ENCODE peak calls at places on chromosomes 11 and 22, in four cellular contexts. One of them, this sample, is unnamed.

GRCh38 chr11:117823941-117824420 is 563 bp downstream of the FXYD2 start:
- DNase-seq in effector memory CD4-positive, alpha-beta T cell: no peak
- DNase-seq in GM23338: no peak
- DNase-seq in astrocyte: peak; percentile 25
- DNase-seq in this sample: no peak

GRCh38 chr11:116855413-116855812 is 18.0 kb upstream of the APOA1 start:
- DNase-seq in astrocyte: no peak
- DNase-seq in effector memory CD4-positive, alpha-beta T cell: no peak
- DNase-seq in GM23338: no peak
- DNase-seq in this sample: no peak

GRCh38 chr11:123519055-123519796 is 89.2 kb downstream of the GRAMD1B start:
- DNase-seq in astrocyte: peak; percentile 37
- DNase-seq in effector memory CD4-positive, alpha-beta T cell: no peak
- DNase-seq in GM23338: peak; percentile 26
- DNase-seq in this sample: no peak

GRCh38 chr22:29071261-29072045 is 1.4 kb upstream of the KREMEN1 start:
- DNase-seq in effector memory CD4-positive, alpha-beta T cell: peak; percentile 32
- DNase-seq in GM23338: peak; percentile 91
- DNase-seq in astrocyte: peak; percentile 20
- DNase-seq in this sample: peak; percentile 31

GRCh38 chr11:88174627-88175003 is 628 bp downstream of the RAB38 start:
- DNase-seq in astrocyte: peak; percentile 70
- DNase-seq in effector memory CD4-positive, alpha-beta T cell: no peak
- DNase-seq in GM23338: peak; percentile 56
- DNase-seq in this sample: peak; percentile 5

GRCh38 chr11:135023499-135023898 is 611.5 kb upstream of the B3GAT1 start:
- DNase-seq in GM23338: no peak
- DNase-seq in astrocyte: no peak
- DNase-seq in effector memory CD4-positive, alpha-beta T cell: no peak
- DNase-seq in this sample: no peak

GRCh38 chr11:66950113-66950535 is 8.1 kb downstream of the PC start:
- DNase-seq in astrocyte: peak; percentile 77
- DNase-seq in GM23338: peak; percentile 35
- DNase-seq in effector memory CD4-positive, alpha-beta T cell: no peak
- DNase-seq in this sample: no peak

GRCh38 chr11:85440273-85440672 is 186.9 kb downstream of the DLG2 start:
- DNase-seq in effector memory CD4-positive, alpha-beta T cell: no peak
- DNase-seq in GM23338: no peak
- DNase-seq in astrocyte: no peak
- DNase-seq in this sample: no peak

GRCh38 chr11:82927264-82927880 is 25.8 kb downstream of the DDIAS start:
- DNase-seq in astrocyte: peak; percentile 25
- DNase-seq in effector memory CD4-positive, alpha-beta T cell: peak; percentile 8
- DNase-seq in GM23338: peak; percentile 80
- DNase-seq in this sample: peak; percentile 26

GRCh38 chr11:67675058-67675747 is 780 bp upstream of the ALDH3B2 start:
- DNase-seq in astrocyte: no peak
- DNase-seq in GM23338: no peak
- DNase-seq in effector memory CD4-positive, alpha-beta T cell: no peak
- DNase-seq in this sample: no peak

GRCh38 chr11:2267306-2267861 is 3.0 kb downstream of the ASCL2 start:
- DNase-seq in astrocyte: no peak
- DNase-seq in effector memory CD4-positive, alpha-beta T cell: no peak
- DNase-seq in GM23338: no peak
- DNase-seq in this sample: no peak

GRCh38 chr22:28896611-28897010 is 13.2 kb downstream of the ZNRF3 start:
- DNase-seq in effector memory CD4-positive, alpha-beta T cell: no peak
- DNase-seq in GM23338: peak; percentile 80
- DNase-seq in astrocyte: no peak
- DNase-seq in this sample: peak; percentile 71

GRCh38 chr11:121533556-121534050 is 80.8 kb upstream of the SORL1-AS1 start:
- DNase-seq in effector memory CD4-positive, alpha-beta T cell: no peak
- DNase-seq in GM23338: no peak
- DNase-seq in astrocyte: no peak
- DNase-seq in this sample: no peak

GRCh38 chr22:40423882-40424640 is 53.7 kb downstream of the SGSM3 start:
- DNase-seq in astrocyte: no peak
- DNase-seq in GM23338: no peak
- DNase-seq in effector memory CD4-positive, alpha-beta T cell: no peak
- DNase-seq in this sample: no peak

GRCh38 chr22:43792905-43793304 is 19.2 kb downstream of the EFCAB6 start:
- DNase-seq in effector memory CD4-positive, alpha-beta T cell: no peak
- DNase-seq in astrocyte: no peak
- DNase-seq in GM23338: no peak
- DNase-seq in this sample: no peak

GRCh38 chr11:122157540-122158173 is 41.6 kb upstream of the BLID start:
- DNase-seq in GM23338: no peak
- DNase-seq in effector memory CD4-positive, alpha-beta T cell: no peak
- DNase-seq in astrocyte: no peak
- DNase-seq in this sample: no peak

GRCh38 chr11:267491-267994 is 10.7 kb upstream of the NLRP6 start:
- DNase-seq in effector memory CD4-positive, alpha-beta T cell: peak; percentile 61
- DNase-seq in astrocyte: no peak
- DNase-seq in GM23338: no peak
- DNase-seq in this sample: peak; percentile 75

GRCh38 chr11:8237453-8237852 is 26.2 kb downstream of the LMO1 start:
- DNase-seq in GM23338: no peak
- DNase-seq in effector memory CD4-positive, alpha-beta T cell: no peak
- DNase-seq in astrocyte: no peak
- DNase-seq in this sample: no peak

GRCh38 chr22:24051568-24051967 is 40.5 kb downstream of the CABIN1 start:
- DNase-seq in astrocyte: no peak
- DNase-seq in GM23338: no peak
- DNase-seq in effector memory CD4-positive, alpha-beta T cell: no peak
- DNase-seq in this sample: no peak

GRCh38 chr11:9982127-9982795 is 311.8 kb downstream of the SBF2 start:
- DNase-seq in effector memory CD4-positive, alpha-beta T cell: no peak
- DNase-seq in GM23338: no peak
- DNase-seq in astrocyte: peak; percentile 41
- DNase-seq in this sample: no peak

GRCh38 chr22:44755418-44755817 is 3.0 kb downstream of the ARHGAP8 start:
- DNase-seq in GM23338: no peak
- DNase-seq in astrocyte: no peak
- DNase-seq in effector memory CD4-positive, alpha-beta T cell: no peak
- DNase-seq in this sample: no peak

GRCh38 chr11:57303990-57304579 is 20.7 kb downstream of the TNKS1BP1 start:
- DNase-seq in astrocyte: peak; percentile 49
- DNase-seq in effector memory CD4-positive, alpha-beta T cell: no peak
- DNase-seq in GM23338: no peak
- DNase-seq in this sample: no peak

GRCh38 chr11:64762277-64762915 is 2.6 kb upstream of the PYGM start:
- DNase-seq in effector memory CD4-positive, alpha-beta T cell: no peak
- DNase-seq in GM23338: peak; percentile 77
- DNase-seq in astrocyte: no peak
- DNase-seq in this sample: no peak

GRCh38 chr11:35099278-35100018 is 39.5 kb upstream of the CD44 start:
- DNase-seq in astrocyte: peak; percentile 72
- DNase-seq in effector memory CD4-positive, alpha-beta T cell: no peak
- DNase-seq in GM23338: no peak
- DNase-seq in this sample: no peak

GRCh38 chr11:130588471-130588870 is 140.0 kb downstream of the ADAMTS15 start:
- DNase-seq in effector memory CD4-positive, alpha-beta T cell: no peak
- DNase-seq in astrocyte: peak; percentile 46
- DNase-seq in GM23338: no peak
- DNase-seq in this sample: no peak

GRCh38 chr11:105609341-105609781 is 512 bp upstream of the GRIA4 start:
- DNase-seq in GM23338: peak; percentile 77
- DNase-seq in effector memory CD4-positive, alpha-beta T cell: no peak
- DNase-seq in astrocyte: no peak
- DNase-seq in this sample: no peak

GRCh38 chr11:44427432-44427831 is 117.5 kb upstream of the ALX4 start:
- DNase-seq in effector memory CD4-positive, alpha-beta T cell: no peak
- DNase-seq in astrocyte: no peak
- DNase-seq in GM23338: peak; percentile 83
- DNase-seq in this sample: peak; percentile 34

GRCh38 chr11:112539165-112539564 is 278.5 kb upstream of the PLET1 start:
- DNase-seq in effector memory CD4-positive, alpha-beta T cell: no peak
- DNase-seq in GM23338: no peak
- DNase-seq in astrocyte: no peak
- DNase-seq in this sample: no peak

GRCh38 chr11:115244758-115245157 is 259.5 kb downstream of the CADM1 start:
- DNase-seq in GM23338: no peak
- DNase-seq in effector memory CD4-positive, alpha-beta T cell: no peak
- DNase-seq in astrocyte: peak; percentile 50
- DNase-seq in this sample: no peak

GRCh38 chr22:50274311-50274710 is 4.1 kb upstream of the MAPK11 start:
- DNase-seq in effector memory CD4-positive, alpha-beta T cell: no peak
- DNase-seq in GM23338: peak; percentile 60
- DNase-seq in astrocyte: no peak
- DNase-seq in this sample: peak; percentile 66

GRCh38 chr11:18727499-18728236 is 1.7 kb upstream of the IGSF22 start:
- DNase-seq in effector memory CD4-positive, alpha-beta T cell: peak; percentile 23
- DNase-seq in GM23338: peak; percentile 84
- DNase-seq in astrocyte: no peak
- DNase-seq in this sample: no peak

GRCh38 chr11:110856993-110857812 is 145.0 kb upstream of the ARHGAP20 start:
- DNase-seq in GM23338: no peak
- DNase-seq in effector memory CD4-positive, alpha-beta T cell: no peak
- DNase-seq in astrocyte: peak; percentile 47
- DNase-seq in this sample: no peak

GRCh38 chr11:20161230-20161918 is 1.1 kb upstream of the DBX1 start:
- DNase-seq in astrocyte: no peak
- DNase-seq in effector memory CD4-positive, alpha-beta T cell: no peak
- DNase-seq in GM23338: peak; percentile 89
- DNase-seq in this sample: no peak

GRCh38 chr11:125193158-125193557 is 28.6 kb downstream of the PKNOX2 start:
- DNase-seq in astrocyte: no peak
- DNase-seq in effector memory CD4-positive, alpha-beta T cell: no peak
- DNase-seq in GM23338: no peak
- DNase-seq in this sample: no peak
- H3K27ac ChIP-seq in astrocyte: no peak overlapping the region
- H3K27ac ChIP-seq in effector memory CD4-positive, alpha-beta T cell: no peak overlapping the region
- H3K27ac ChIP-seq in GM23338: no peak overlapping the region
- H3K27ac ChIP-seq in this sample: no peak overlapping the region

GRCh38 chr11:133978816-133979215 is 22.0 kb upstream of the IGSF9B start:
- DNase-seq in effector memory CD4-positive, alpha-beta T cell: no peak
- DNase-seq in GM23338: no peak
- DNase-seq in astrocyte: no peak
- DNase-seq in this sample: no peak
- H3K4me3 ChIP-seq in effector memory CD4-positive, alpha-beta T cell: no peak overlapping the region
- H3K4me3 ChIP-seq in GM23338: no peak overlapping the region
- H3K4me3 ChIP-seq in astrocyte: no peak overlapping the region
- H3K4me3 ChIP-seq in this sample: no peak overlapping the region

GRCh38 chr22:25070870-25071465 is 118.5 kb downstream of the KIAA1671 start:
- DNase-seq in effector memory CD4-positive, alpha-beta T cell: no peak
- DNase-seq in astrocyte: peak; percentile 20
- DNase-seq in GM23338: no peak
- DNase-seq in this sample: no peak
- H3K27ac ChIP-seq in effector memory CD4-positive, alpha-beta T cell: no peak overlapping the region
- H3K27ac ChIP-seq in astrocyte: no peak overlapping the region
- H3K27ac ChIP-seq in GM23338: no peak overlapping the region
- H3K27ac ChIP-seq in this sample: no peak overlapping the region

DNA sequence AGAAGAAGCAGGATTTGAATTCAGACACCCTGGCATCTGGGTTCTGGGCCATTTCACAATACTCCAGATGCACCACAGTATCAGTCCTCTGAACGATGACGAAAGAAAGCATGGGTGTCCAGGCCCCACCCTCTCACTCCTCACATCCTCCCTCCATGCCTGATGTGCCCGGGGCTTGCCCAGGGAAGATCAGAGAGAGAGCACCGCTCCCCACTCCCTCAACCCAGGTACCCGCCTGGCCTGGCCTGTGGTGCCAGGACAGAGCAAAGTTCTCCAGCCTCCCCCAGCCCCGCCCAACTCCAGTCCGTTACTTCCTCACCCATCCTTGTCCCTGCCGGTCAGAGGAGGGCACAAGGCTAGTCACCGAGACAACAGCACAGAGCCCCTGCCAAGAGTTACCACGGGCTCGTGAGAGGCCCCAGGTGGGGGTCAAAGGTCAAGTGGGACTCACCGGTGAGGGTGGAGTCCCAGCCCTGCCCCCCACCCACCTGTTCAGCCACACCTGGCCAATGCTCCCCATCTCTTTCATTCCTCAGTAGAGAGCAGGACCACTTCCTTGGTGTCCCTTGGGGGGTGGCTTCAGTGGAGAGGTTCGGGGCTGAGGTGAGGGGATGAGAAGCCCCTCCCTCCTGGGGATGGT is 8.1 kb downstream of the BCL9L start:
- DNase-seq in GM23338: no peak
- DNase-seq in effector memory CD4-positive, alpha-beta T cell: peak; percentile 61
- DNase-seq in astrocyte: peak; percentile 68
- DNase-seq in this sample: peak; percentile 84
- H3K4me3 ChIP-seq in GM23338: peak overlapping the region; percentile 35
- H3K4me3 ChIP-seq in effector memory CD4-positive, alpha-beta T cell: peak overlapping the region; percentile 27
- H3K4me3 ChIP-seq in astrocyte: no peak overlapping the region
- H3K4me3 ChIP-seq in this sample: no peak overlapping the region

GRCh38 chr22:27501191-27501936 is 300.2 kb downstream of the MN1 start:
- DNase-seq in effector memory CD4-positive, alpha-beta T cell: no peak
- DNase-seq in astrocyte: no peak
- DNase-seq in GM23338: no peak
- DNase-seq in this sample: no peak
- H3K27ac ChIP-seq in effector memory CD4-positive, alpha-beta T cell: no peak overlapping the region
- H3K27ac ChIP-seq in astrocyte: no peak overlapping the region
- H3K27ac ChIP-seq in GM23338: no peak overlapping the region
- H3K27ac ChIP-seq in this sample: no peak overlapping the region

GRCh38 chr11:114131366-114131963 is 72.0 kb downstream of the ZBTB16 start:
- DNase-seq in astrocyte: no peak
- DNase-seq in GM23338: no peak
- DNase-seq in effector memory CD4-positive, alpha-beta T cell: no peak
- DNase-seq in this sample: no peak

GRCh38 chr11:114132944-114133394 is 73.5 kb downstream of the ZBTB16 start:
- DNase-seq in astrocyte: peak; percentile 12
- DNase-seq in effector memory CD4-positive, alpha-beta T cell: no peak
- DNase-seq in GM23338: no peak
- DNase-seq in this sample: no peak

GRCh38 chr11:114134870-114135269 is 75.4 kb downstream of the ZBTB16 start:
- DNase-seq in GM23338: no peak
- DNase-seq in effector memory CD4-positive, alpha-beta T cell: no peak
- DNase-seq in astrocyte: peak; percentile 16
- DNase-seq in this sample: peak; percentile 35

GRCh38 chr11:114133548-114134329 is 74.2 kb downstream of the ZBTB16 start:
- DNase-seq in GM23338: no peak
- DNase-seq in effector memory CD4-positive, alpha-beta T cell: no peak
- DNase-seq in astrocyte: no peak
- DNase-seq in this sample: no peak

GRCh38 chr11:114132427-114132826 is 72.9 kb downstream of the ZBTB16 start:
- DNase-seq in effector memory CD4-positive, alpha-beta T cell: no peak
- DNase-seq in GM23338: no peak
- DNase-seq in astrocyte: no peak
- DNase-seq in this sample: no peak
- H3K4me3 ChIP-seq in effector memory CD4-positive, alpha-beta T cell: no peak overlapping the region
- H3K4me3 ChIP-seq in GM23338: no peak overlapping the region
- H3K4me3 ChIP-seq in astrocyte: no peak overlapping the region
- H3K4me3 ChIP-seq in this sample: no peak overlapping the region

GRCh38 chr22:37234736-37235711 is 9.0 kb downstream of the RAC2 start:
- DNase-seq in GM23338: no peak
- DNase-seq in astrocyte: no peak
- DNase-seq in effector memory CD4-positive, alpha-beta T cell: no peak
- DNase-seq in this sample: no peak
- H3K27ac ChIP-seq in GM23338: no peak overlapping the region
- H3K27ac ChIP-seq in astrocyte: no peak overlapping the region
- H3K27ac ChIP-seq in effector memory CD4-positive, alpha-beta T cell: peak overlapping the region; percentile 59
- H3K27ac ChIP-seq in this sample: peak overlapping the region; percentile 12

This sample was measured in HL-60.